ENCODE peak calls at places on chromosome 5, in ten cellular contexts. R is IMR-90, N is uterus, P is A549, O is body of pancreas, H is breast epithelium, X is ovary, T is Peyer's patch, W is heart left ventricle, V is adrenal gland. K is an unnamed sample.

GRCh38 chr5:134275822-134276221 is 49.9 kb upstream of the PPP2CA start:
- DNase-seq in R (peak; percentile 48), N (no peak), P (no peak), O (no peak), H (no peak), X (no peak), T (no peak), W (no peak), V (no peak), K (no peak)

GRCh38 chr5:147098233-147098790 is 136.5 kb upstream of the STK32A start:
- DNase-seq in R (peak; percentile 34), N (no peak), P (peak; percentile 11), O (peak; percentile 51), H (no peak), X (no peak), T (no peak), W (peak; percentile 27), V (peak; percentile 75), K (no peak)

GRCh38 chr5:31937226-31937625 is 236.9 kb downstream of the GOLPH3 start:
- DNase-seq in R (no peak), N (no peak), P (no peak), O (no peak), H (no peak), X (peak; percentile 47), T (no peak), W (no peak), V (no peak), K (no peak)

GRCh38 chr5:108747111-108748009 is at the start of gene FER:
- DNase-seq in R (peak; percentile 79), N (no peak), P (peak; percentile 48), O (peak; percentile 68), H (no peak), X (no peak), T (no peak), W (no peak), V (peak; percentile 38), K (no peak)

GRCh38 chr5:79727722-79728355 is 38.2 kb downstream of the CMYA5 start:
- DNase-seq in R (no peak), N (peak; percentile 34), P (no peak), O (no peak), H (no peak), X (no peak), T (no peak), W (peak; percentile 82), V (no peak), K (no peak)

GRCh38 chr5:171312129-171312819 is 3.2 kb downstream of the TLX3 start:
- DNase-seq in R (no peak), N (no peak), P (no peak), O (no peak), H (no peak), X (no peak), T (no peak), W (no peak), V (no peak), K (no peak)

GRCh38 chr5:62560786-62561185 is 17.8 kb upstream of the LRRC70 start:
- DNase-seq in R (no peak), N (no peak), P (no peak), O (no peak), H (no peak), X (no peak), T (no peak), W (no peak), V (no peak), K (no peak)

GRCh38 chr5:989961-990530 is 18.6 kb upstream of the NKD2 start:
- DNase-seq in R (no peak), N (peak; percentile 55), P (no peak), O (peak; percentile 46), H (no peak), X (peak; percentile 23), T (no peak), W (peak; percentile 77), V (peak; percentile 57), K (peak; percentile 91)

GRCh38 chr5:100676807-100677631 is 141.8 kb downstream of the FAM174A start:
- DNase-seq in R (peak; percentile 44), N (no peak), P (no peak), O (no peak), H (no peak), X (no peak), T (no peak), W (no peak), V (no peak), K (no peak)

GRCh38 chr5:57432876-57433275 is 49.7 kb downstream of the ACTBL2 start:
- DNase-seq in R (no peak), N (no peak), P (peak; percentile 9), O (no peak), H (no peak), X (no peak), T (no peak), W (no peak), V (peak; percentile 48), K (no peak)

GRCh38 chr5:141507387-141508091 is 18.7 kb downstream of the PCDHGC5 start:
- DNase-seq in R (peak; percentile 94), N (peak; percentile 76), P (no peak), O (no peak), H (no peak), X (peak; percentile 63), T (no peak), W (peak; percentile 71), V (no peak), K (no peak)
- H3K4me3 ChIP-seq in R (no peak overlapping the region), N (no peak overlapping the region), P (no peak overlapping the region), O (no peak overlapping the region), H (no peak overlapping the region), X (no peak overlapping the region), T (no peak overlapping the region), W (no peak overlapping the region), V (no peak overlapping the region), K (no peak overlapping the region)

GRCh38 chr5:150411245-150411979 is 1.3 kb downstream of the CD74 start:
- DNase-seq in R (peak; percentile 16), N (no peak), P (no peak), O (peak; percentile 66), H (no peak), X (no peak), T (peak; percentile 95), W (peak; percentile 58), V (peak; percentile 84), K (no peak)

GRCh38 chr5:150407097-150407720 is 5.5 kb downstream of the CD74 start:
- DNase-seq in R (no peak), N (no peak), P (no peak), O (no peak), H (no peak), X (no peak), T (no peak), W (peak; percentile 27), V (no peak), K (no peak)

GRCh38 chr5:150410524-150411244 is 2.0 kb downstream of the CD74 start:
- DNase-seq in R (peak; percentile 74), N (peak; percentile 64), P (peak; percentile 76), O (peak; percentile 89), H (no peak), X (peak; percentile 59), T (peak; percentile 74), W (peak; percentile 73), V (peak; percentile 86), K (peak; percentile 79)

GRCh38 chr5:150412319-150413175 is at the start of gene CD74:
- DNase-seq in R (peak; percentile 20), N (peak; percentile 75), P (no peak), O (peak; percentile 92), H (peak; percentile 75), X (peak; percentile 82), T (peak; percentile 98), W (peak; percentile 83), V (peak; percentile 94), K (peak; percentile 95)

GRCh38 chr5:150409638-150410523 is 2.8 kb downstream of the CD74 start:
- DNase-seq in R (peak; percentile 88), N (peak; percentile 74), P (peak; percentile 99), O (peak; percentile 92), H (peak; percentile 64), X (peak; percentile 72), T (peak; percentile 77), W (peak; percentile 87), V (peak; percentile 91), K (peak; percentile 84)
- TF ChIP-seq POLR2A in R (no peak), N (peak; percentile 29), P (no peak), O (peak; percentile 45), H (no peak), X (no peak), T (peak; percentile 28), W (peak; percentile 24), V (no peak), K (no peak)

DNA sequence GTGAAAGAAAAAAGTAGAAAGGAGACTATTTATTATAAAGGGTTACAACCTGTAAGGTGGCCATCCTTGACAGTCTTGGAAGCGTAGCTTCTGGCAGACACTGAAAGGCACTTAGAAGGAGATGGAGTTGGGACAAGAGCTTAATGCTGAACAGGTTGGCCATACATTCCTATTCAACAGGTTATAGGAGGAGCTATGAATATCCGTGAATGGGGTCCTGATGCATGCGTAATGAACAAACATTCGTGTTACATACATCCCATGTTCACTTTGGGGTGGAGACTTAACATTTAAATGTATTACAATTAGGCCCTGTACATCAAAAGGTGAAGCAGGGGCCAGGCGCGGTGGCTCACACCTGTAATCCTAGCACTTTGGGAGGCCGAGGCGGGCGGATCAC is 33.3 kb upstream of the GTF2H2C start:
- DNase-seq in R (no peak), N (no peak), P (no peak), O (no peak), H (no peak), X (no peak), T (no peak), W (no peak), V (no peak), K (no peak)
- TF ChIP-seq CTCF in R (no peak), N (no peak), P (no peak), O (no peak), H (no peak), X (no peak), T (no peak), W (no peak), V (no peak), K (no peak)

GRCh38 chr5:54460181-54460919 is 4.9 kb downstream of the HSPB3 start:
- DNase-seq in R (peak; percentile 71), N (no peak), P (no peak), O (no peak), H (no peak), X (no peak), T (no peak), W (peak; percentile 62), V (no peak), K (no peak)

GRCh38 chr5:54455413-54456157 is at the start of gene HSPB3:
- DNase-seq in R (peak; percentile 45), N (peak; percentile 21), P (no peak), O (no peak), H (no peak), X (peak; percentile 45), T (no peak), W (peak; percentile 82), V (no peak), K (no peak)

GRCh38 chr5:54454602-54455001 is 897 bp upstream of the HSPB3 start:
- DNase-seq in R (no peak), N (no peak), P (no peak), O (no peak), H (no peak), X (no peak), T (no peak), W (no peak), V (no peak), K (no peak)

GRCh38 chr5:54457094-54457531 is 1.6 kb downstream of the HSPB3 start:
- DNase-seq in R (peak; percentile 90), N (no peak), P (peak; percentile 55), O (peak; percentile 52), H (no peak), X (peak; percentile 22), T (no peak), W (peak; percentile 55), V (peak; percentile 32), K (peak; percentile 23)

DNA sequence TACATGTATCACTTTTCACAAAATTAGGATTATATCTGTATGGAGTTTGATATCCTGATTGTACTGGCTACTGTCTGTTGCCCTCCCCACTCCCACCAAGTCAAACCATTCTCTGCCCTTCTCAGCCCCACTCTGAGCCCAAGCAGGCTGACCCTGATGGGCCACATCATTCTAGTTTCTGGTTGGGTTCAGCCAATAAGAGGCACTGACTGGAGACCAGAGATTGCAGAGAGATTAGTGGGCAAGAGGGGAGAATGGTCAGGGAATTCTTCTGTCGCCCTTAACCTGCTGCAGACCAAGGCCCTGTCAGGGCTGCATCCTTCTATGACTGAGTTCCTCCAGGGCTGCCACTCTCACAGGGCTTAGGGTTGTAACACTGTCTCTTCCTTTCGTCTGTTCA is 2.7 kb downstream of the HSPB3 start:
- DNase-seq in R (no peak), N (no peak), P (no peak), O (no peak), H (no peak), X (no peak), T (no peak), W (no peak), V (no peak), K (no peak)
- H3K4me3 ChIP-seq in R (no peak overlapping the region), N (no peak overlapping the region), P (no peak overlapping the region), O (no peak overlapping the region), H (no peak overlapping the region), X (no peak overlapping the region), T (no peak overlapping the region), W (peak overlapping the region; percentile 35), V (no peak overlapping the region), K (no peak overlapping the region)